ENCODE peak calls at places on chromosome 20, in eight cellular contexts. H is Peyer's patch; N is endothelial cell; Q is CD4-positive, alpha-beta T cell; C is bronchial epithelial cell; U is neural crest cell; S is tibial artery; X is kidney epithelial cell. Z is an unnamed sample.
A peak's percentile ranks its signal among the peaks of the same experiment; 100 is the strongest.

GRCh38 chr20:4483481-4483880 is 238.2 kb upstream of the PRND start:
- DNase-seq in N (no peak), C (peak; percentile 63), H (no peak), Q (no peak), S (no peak), U (no peak), X (no peak), Z (no peak)

GRCh38 chr20:50191566-50192363 is 1.1 kb downstream of the CEBPB start:
- DNase-seq in X (no peak), Q (peak; percentile 59), U (peak; percentile 63), S (peak; percentile 31), N (peak; percentile 70), C (no peak), H (peak; percentile 77), Z (peak; percentile 68)

GRCh38 chr20:60238992-60239655 is 280.9 kb downstream of the CDH26 start:
- DNase-seq in X (no peak), S (no peak), Q (no peak), C (no peak), H (no peak), U (no peak), N (no peak), Z (no peak)

GRCh38 chr20:14477125-14477524 is 139.7 kb upstream of the FLRT3 start:
- DNase-seq in S (no peak), N (no peak), X (peak; percentile 88), H (no peak), U (no peak), C (peak; percentile 87), Q (no peak), Z (no peak)

GRCh38 chr20:20411841-20412240 is 43.9 kb downstream of the INSM1 start:
- DNase-seq in C (no peak), H (no peak), U (no peak), Q (no peak), N (no peak), S (no peak), X (no peak), Z (no peak)

GRCh38 chr20:760751-761417 is 7.4 kb downstream of the SLC52A3 start:
- DNase-seq in N (peak; percentile 79), C (peak; percentile 21), U (peak; percentile 51), H (no peak), X (no peak), Q (peak; percentile 13), S (no peak), Z (peak; percentile 68)

GRCh38 chr20:57703013-57703412 is 6.8 kb downstream of the PMEPA1 start:
- DNase-seq in S (no peak), N (no peak), U (no peak), C (no peak), Q (no peak), H (no peak), X (no peak), Z (no peak)

GRCh38 chr20:57498425-57499400 is 26.2 kb downstream of the CTCFL start:
- DNase-seq in Q (peak; percentile 27), N (peak; percentile 51), U (no peak), S (no peak), H (no peak), C (peak; percentile 15), X (no peak), Z (no peak)

GRCh38 chr20:50982372-50982771 is 23.8 kb downstream of the MOCS3 start:
- DNase-seq in U (no peak), N (no peak), H (peak; percentile 77), S (no peak), C (peak; percentile 88), Q (no peak), X (no peak), Z (no peak)

GRCh38 chr20:17854307-17854903 is 114.2 kb downstream of the SNX5 start:
- DNase-seq in Q (no peak), S (peak; percentile 51), U (peak; percentile 19), N (peak; percentile 52), X (no peak), C (peak; percentile 49), H (peak; percentile 71), Z (no peak)

GRCh38 chr20:11057624-11058023 is 383.8 kb upstream of the JAG1 start:
- DNase-seq in N (no peak), S (no peak), C (no peak), Q (no peak), H (no peak), X (no peak), U (no peak), Z (no peak)

GRCh38 chr20:38430679-38431325 is 4.3 kb downstream of the SNHG17 start:
- DNase-seq in Q (no peak), U (no peak), H (no peak), S (no peak), N (no peak), C (no peak), X (no peak), Z (no peak)

GRCh38 chr20:61745397-61746146 is 320.1 kb downstream of the TAF4 start:
- DNase-seq in C (no peak), X (no peak), S (no peak), U (no peak), Q (no peak), N (no peak), H (no peak), Z (no peak)

GRCh38 chr20:5448449-5449118 is 131.8 kb upstream of the PROKR2 start:
- DNase-seq in C (peak; percentile 39), Q (peak; percentile 8), U (peak; percentile 77), N (peak; percentile 71), X (no peak), S (peak; percentile 33), H (no peak), Z (peak; percentile 43)

GRCh38 chr20:7893019-7893730 is 47.1 kb downstream of the HAO1 start:
- DNase-seq in N (no peak), H (no peak), S (no peak), U (no peak), Q (no peak), C (peak; percentile 21), X (no peak), Z (no peak)

GRCh38 chr20:15012551-15012950 is 675.1 kb upstream of the FLRT3 start:
- DNase-seq in X (no peak), Q (no peak), C (no peak), N (no peak), H (no peak), U (peak; percentile 27), S (no peak), Z (no peak)

GRCh38 chr20:36485286-36485685 is 56.0 kb upstream of the MYL9 start:
- DNase-seq in Q (no peak), N (no peak), U (no peak), X (no peak), S (no peak), H (no peak), C (no peak), Z (no peak)

GRCh38 chr20:37525810-37526209 is 1.9 kb downstream of the BLCAP start:
- DNase-seq in N (no peak), H (no peak), X (no peak), Q (no peak), C (no peak), S (no peak), U (no peak), Z (no peak)

GRCh38 chr20:50980071-50980681 is 21.6 kb downstream of the MOCS3 start:
- DNase-seq in Q (no peak), X (peak; percentile 99), H (no peak), C (peak; percentile 99), N (no peak), S (no peak), U (no peak), Z (no peak)

DNA sequence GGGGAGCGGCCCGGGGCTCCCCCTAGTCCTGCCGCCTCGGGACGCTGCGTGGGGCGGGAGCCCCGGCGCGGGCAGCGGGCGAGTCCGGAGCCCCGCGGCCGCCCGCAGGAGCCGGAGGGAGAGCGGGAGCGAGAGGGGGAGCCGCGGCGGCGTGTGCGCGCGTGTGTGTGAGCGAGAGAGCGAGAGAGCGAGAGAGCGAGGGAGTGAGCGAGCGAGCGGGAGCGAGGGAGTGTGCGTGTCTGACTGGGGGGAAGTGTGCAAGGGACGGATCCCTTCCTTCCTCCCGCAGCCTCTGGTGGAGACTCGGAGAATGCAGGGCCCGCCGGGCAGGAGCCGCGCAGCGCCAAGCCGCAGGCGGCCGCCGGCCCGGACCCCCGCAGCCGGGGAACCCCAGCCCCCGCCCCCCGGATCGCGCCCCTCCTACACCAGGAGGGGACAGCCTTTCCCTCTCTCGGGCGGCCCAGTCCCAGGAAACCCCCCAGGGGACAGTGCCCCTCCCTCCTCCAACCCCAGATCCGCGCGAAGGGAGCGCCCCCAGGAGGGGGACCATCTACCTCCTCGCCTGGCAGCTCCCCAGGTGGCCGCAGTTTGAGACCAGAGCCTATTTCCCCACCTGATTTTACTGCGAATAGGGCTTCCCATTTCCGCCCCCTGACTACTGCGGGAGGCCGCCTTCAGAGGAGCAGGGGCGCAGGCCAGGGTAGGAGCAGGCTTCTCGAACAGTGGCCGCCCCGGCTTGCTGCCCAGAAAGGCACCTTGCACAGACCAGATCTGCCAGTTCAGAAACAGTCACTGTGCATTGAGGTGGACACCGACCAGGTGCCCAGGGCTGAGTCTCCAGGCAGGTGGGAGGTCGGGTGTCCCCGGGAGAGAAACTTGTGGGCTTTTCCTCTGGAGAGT is at the start of gene CDH22:
- DNase-seq in H (no peak), C (no peak), S (no peak), Q (peak; percentile 23), X (no peak), U (peak; percentile 57), N (peak; percentile 69), Z (peak; percentile 47)
- TF ChIP-seq CTCF in H (peak; percentile 22), C (peak; percentile 20), S (no peak), Q (no peak), X (peak; percentile 12), U (peak; percentile 63), N (peak; percentile 40), Z (peak; percentile 63)

DNA sequence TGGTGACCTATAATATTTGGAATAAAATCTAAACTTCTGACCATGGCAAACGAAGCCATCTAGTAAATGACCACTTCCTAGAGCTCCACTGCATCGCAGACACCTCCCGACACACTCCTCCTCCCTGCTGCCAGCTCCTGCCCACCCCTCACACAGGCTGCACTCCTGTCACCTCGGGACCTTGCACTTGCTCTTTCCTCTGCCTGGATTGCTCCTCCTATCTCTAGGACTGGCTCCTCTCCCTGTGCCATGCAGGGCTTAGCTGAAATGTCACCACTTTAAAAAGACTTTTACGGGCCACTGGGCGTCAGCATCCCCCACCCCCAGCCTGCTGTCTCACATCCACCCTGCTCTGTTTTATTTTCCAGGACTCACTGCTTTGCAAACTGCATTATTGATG is 87.6 kb upstream of the MC3R start:
- DNase-seq in U (no peak), X (no peak), H (no peak), C (no peak), Q (no peak), N (no peak), S (no peak), Z (no peak)
- TF ChIP-seq CTCF in U (no peak), X (no peak), H (no peak), C (no peak), Q (no peak), N (no peak), S (no peak), Z (no peak)

GRCh38 chr20:33985280-33985679 is 8.4 kb upstream of the RALY start:
- DNase-seq in H (no peak), Q (no peak), N (no peak), C (no peak), U (no peak), X (no peak), S (no peak), Z (no peak)
- TF ChIP-seq CTCF in H (no peak), Q (no peak), N (no peak), C (no peak), U (no peak), X (no peak), S (no peak), Z (no peak)

DNA sequence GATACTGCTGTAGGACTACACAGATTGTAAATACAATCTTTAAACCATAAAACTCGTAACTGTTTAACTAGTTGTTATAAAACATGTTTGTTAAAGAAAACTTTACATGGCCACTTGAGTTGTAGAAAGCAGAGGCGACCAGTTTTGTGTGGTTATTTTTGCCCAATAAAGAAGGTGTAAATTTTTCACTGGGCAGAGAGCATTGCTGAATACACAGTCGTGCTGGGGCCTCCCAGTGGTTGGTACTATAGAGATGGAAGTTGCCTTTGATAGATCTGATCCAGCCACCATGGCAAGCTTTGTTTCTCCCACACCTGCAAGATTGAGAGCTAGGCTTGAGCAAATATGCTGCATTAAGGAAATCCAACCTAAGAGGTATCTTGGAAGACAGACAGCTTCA is 34.0 kb upstream of the YWHAB start:
- DNase-seq in X (no peak), N (no peak), H (no peak), S (no peak), U (no peak), C (no peak), Q (no peak), Z (no peak)
- TF ChIP-seq CTCF in X (no peak), N (no peak), H (peak; percentile 30), S (no peak), U (no peak), C (no peak), Q (no peak), Z (no peak)